ENCODE peak calls at places on chromosomes 12 and 14, in five cellular contexts. P, C, O, K and N are unnamed samples.

GRCh38 chr12:125983094-125983783 is 918.0 kb downstream of the AACS start:
- DNase-seq in K (peak; percentile 75), P (peak; percentile 93), O (no peak), C (no peak), N (peak; percentile 11)

GRCh38 chr12:64616221-64616620 is 5.9 kb downstream of the RASSF3 start:
- DNase-seq in P (no peak), C (no peak), K (no peak), O (peak; percentile 46), N (no peak)

GRCh38 chr14:57845802-57846531 is 19.9 kb downstream of the SLC35F4 start:
- DNase-seq in O (no peak), C (no peak), P (no peak), K (no peak), N (no peak)

GRCh38 chr12:18689781-18690180 is 48.0 kb downstream of the PLCZ1 start:
- DNase-seq in O (no peak), P (no peak), K (peak; percentile 60), C (no peak), N (no peak)

GRCh38 chr14:85131523-85131922 is 398.4 kb upstream of the FLRT2 start:
- DNase-seq in P (no peak), O (no peak), K (peak; percentile 25), C (peak; percentile 10), N (no peak)

GRCh38 chr12:40033260-40033649 is 72.6 kb downstream of the SLC2A13 start:
- DNase-seq in C (no peak), K (peak; percentile 6), P (no peak), O (no peak), N (no peak)

GRCh38 chr14:90017371-90017770 is 44.4 kb upstream of the KCNK13 start:
- DNase-seq in K (no peak), P (no peak), O (peak; percentile 24), C (no peak), N (no peak)

GRCh38 chr14:88791252-88791621 is 1.5 kb downstream of the EML5 start:
- DNase-seq in O (no peak), P (no peak), C (no peak), K (no peak), N (no peak)